ENCODE peak calls at places on chromosomes 2 and 18, in eight cellular contexts. One of them, this sample, is unnamed.
A peak's percentile ranks its signal among the peaks of the same experiment; 100 is the strongest.

GRCh38 chr2:35933031-35933430 is 422.5 kb upstream of the CRIM1 start:
- DNase-seq in aorta: no peak
- DNase-seq in GM23248: peak; percentile 9
- DNase-seq in colonic mucosa: no peak
- DNase-seq in fibroblast of lung: peak; percentile 1
- DNase-seq in right cardiac atrium: no peak
- DNase-seq in cardiac muscle cell: no peak
- DNase-seq in upper lobe of left lung: no peak
- DNase-seq in this sample: no peak

GRCh38 chr2:195472835-195473234 is 184.2 kb upstream of the SLC39A10 start:
- DNase-seq in aorta: no peak
- DNase-seq in GM23248: no peak
- DNase-seq in colonic mucosa: no peak
- DNase-seq in fibroblast of lung: no peak
- DNase-seq in right cardiac atrium: no peak
- DNase-seq in cardiac muscle cell: no peak
- DNase-seq in upper lobe of left lung: no peak
- DNase-seq in this sample: no peak

GRCh38 chr2:204713211-204713610 is 167.9 kb downstream of the PARD3B start:
- DNase-seq in aorta: no peak
- DNase-seq in GM23248: no peak
- DNase-seq in colonic mucosa: no peak
- DNase-seq in fibroblast of lung: no peak
- DNase-seq in right cardiac atrium: no peak
- DNase-seq in cardiac muscle cell: no peak
- DNase-seq in upper lobe of left lung: no peak
- DNase-seq in this sample: no peak

GRCh38 chr18:57837917-57838548 is 34.9 kb upstream of the ATP8B1 start:
- DNase-seq in aorta: no peak
- DNase-seq in GM23248: no peak
- DNase-seq in colonic mucosa: no peak
- DNase-seq in fibroblast of lung: peak; percentile 70
- DNase-seq in right cardiac atrium: no peak
- DNase-seq in cardiac muscle cell: peak; percentile 54
- DNase-seq in upper lobe of left lung: no peak
- DNase-seq in this sample: no peak

GRCh38 chr18:75477913-75478312 is 50.4 kb upstream of the SMIM21 start:
- DNase-seq in aorta: no peak
- DNase-seq in GM23248: peak; percentile 15
- DNase-seq in colonic mucosa: no peak
- DNase-seq in fibroblast of lung: peak; percentile 51
- DNase-seq in right cardiac atrium: no peak
- DNase-seq in cardiac muscle cell: peak; percentile 36
- DNase-seq in upper lobe of left lung: no peak
- DNase-seq in this sample: no peak

GRCh38 chr2:156486175-156486574 is 50.0 kb downstream of the GPD2 start:
- DNase-seq in aorta: no peak
- DNase-seq in GM23248: no peak
- DNase-seq in colonic mucosa: no peak
- DNase-seq in fibroblast of lung: peak; percentile 58
- DNase-seq in right cardiac atrium: no peak
- DNase-seq in cardiac muscle cell: no peak
- DNase-seq in upper lobe of left lung: no peak
- DNase-seq in this sample: no peak

GRCh38 chr2:73841912-73842738 is 13.4 kb downstream of the STAMBP start:
- DNase-seq in aorta: no peak
- DNase-seq in GM23248: no peak
- DNase-seq in colonic mucosa: peak; percentile 60
- DNase-seq in fibroblast of lung: no peak
- DNase-seq in right cardiac atrium: no peak
- DNase-seq in cardiac muscle cell: no peak
- DNase-seq in upper lobe of left lung: no peak
- DNase-seq in this sample: no peak

GRCh38 chr2:134122610-134123009 is 131.3 kb upstream of the MGAT5 start:
- DNase-seq in aorta: no peak
- DNase-seq in GM23248: no peak
- DNase-seq in colonic mucosa: no peak
- DNase-seq in fibroblast of lung: no peak
- DNase-seq in right cardiac atrium: no peak
- DNase-seq in cardiac muscle cell: no peak
- DNase-seq in upper lobe of left lung: no peak
- DNase-seq in this sample: no peak

GRCh38 chr2:41990688-41991087 is 57.1 kb upstream of the PKDCC start:
- DNase-seq in aorta: no peak
- DNase-seq in GM23248: peak; percentile 60
- DNase-seq in colonic mucosa: no peak
- DNase-seq in fibroblast of lung: peak; percentile 82
- DNase-seq in right cardiac atrium: no peak
- DNase-seq in cardiac muscle cell: peak; percentile 73
- DNase-seq in upper lobe of left lung: no peak
- DNase-seq in this sample: no peak

GRCh38 chr18:75066936-75067335 is 142.0 kb downstream of the PTGR3 start:
- DNase-seq in aorta: no peak
- DNase-seq in GM23248: no peak
- DNase-seq in colonic mucosa: no peak
- DNase-seq in fibroblast of lung: no peak
- DNase-seq in right cardiac atrium: no peak
- DNase-seq in cardiac muscle cell: no peak
- DNase-seq in upper lobe of left lung: no peak
- DNase-seq in this sample: no peak

GRCh38 chr2:206212673-206213513 is 53.2 kb downstream of the EEF1B2 start:
- DNase-seq in aorta: no peak
- DNase-seq in GM23248: peak; percentile 76
- DNase-seq in colonic mucosa: no peak
- DNase-seq in fibroblast of lung: peak; percentile 75
- DNase-seq in right cardiac atrium: no peak
- DNase-seq in cardiac muscle cell: peak; percentile 80
- DNase-seq in upper lobe of left lung: no peak
- DNase-seq in this sample: no peak

GRCh38 chr18:10205136-10205535 is 249.3 kb upstream of the APCDD1 start:
- DNase-seq in aorta: no peak
- DNase-seq in GM23248: no peak
- DNase-seq in colonic mucosa: no peak
- DNase-seq in fibroblast of lung: peak; percentile 73
- DNase-seq in right cardiac atrium: peak; percentile 42
- DNase-seq in cardiac muscle cell: peak; percentile 40
- DNase-seq in upper lobe of left lung: no peak
- DNase-seq in this sample: no peak

GRCh38 chr2:143229411-143229810 is 100.2 kb downstream of the ARHGAP15 start:
- DNase-seq in aorta: no peak
- DNase-seq in GM23248: no peak
- DNase-seq in colonic mucosa: no peak
- DNase-seq in fibroblast of lung: no peak
- DNase-seq in right cardiac atrium: no peak
- DNase-seq in cardiac muscle cell: no peak
- DNase-seq in upper lobe of left lung: no peak
- DNase-seq in this sample: no peak

GRCh38 chr2:240873805-240874714 is 5.4 kb downstream of the AGXT start:
- DNase-seq in aorta: no peak
- DNase-seq in GM23248: no peak
- DNase-seq in colonic mucosa: peak; percentile 71
- DNase-seq in fibroblast of lung: peak; percentile 12
- DNase-seq in right cardiac atrium: no peak
- DNase-seq in cardiac muscle cell: peak; percentile 28
- DNase-seq in upper lobe of left lung: peak; percentile 62
- DNase-seq in this sample: peak; percentile 61

GRCh38 chr2:96541326-96541725 is 4.8 kb downstream of the ARID5A start:
- DNase-seq in aorta: no peak
- DNase-seq in GM23248: peak; percentile 86
- DNase-seq in colonic mucosa: no peak
- DNase-seq in fibroblast of lung: no peak
- DNase-seq in right cardiac atrium: no peak
- DNase-seq in cardiac muscle cell: no peak
- DNase-seq in upper lobe of left lung: no peak
- DNase-seq in this sample: no peak

GRCh38 chr2:172106128-172106961 is 3.6 kb upstream of the DLX2 start:
- DNase-seq in aorta: no peak
- DNase-seq in GM23248: peak; percentile 79
- DNase-seq in colonic mucosa: no peak
- DNase-seq in fibroblast of lung: peak; percentile 32
- DNase-seq in right cardiac atrium: no peak
- DNase-seq in cardiac muscle cell: peak; percentile 48
- DNase-seq in upper lobe of left lung: peak; percentile 77
- DNase-seq in this sample: no peak

GRCh38 chr2:151159109-151159690 is 102.5 kb downstream of the RBM43 start:
- DNase-seq in aorta: no peak
- DNase-seq in GM23248: no peak
- DNase-seq in colonic mucosa: no peak
- DNase-seq in fibroblast of lung: peak; percentile 42
- DNase-seq in right cardiac atrium: no peak
- DNase-seq in cardiac muscle cell: no peak
- DNase-seq in upper lobe of left lung: no peak
- DNase-seq in this sample: no peak

GRCh38 chr2:6780765-6781274 is 84.9 kb downstream of the CMPK2 start:
- DNase-seq in aorta: no peak
- DNase-seq in GM23248: peak; percentile 36
- DNase-seq in colonic mucosa: peak; percentile 23
- DNase-seq in fibroblast of lung: peak; percentile 11
- DNase-seq in right cardiac atrium: peak; percentile 39
- DNase-seq in cardiac muscle cell: peak; percentile 18
- DNase-seq in upper lobe of left lung: no peak
- DNase-seq in this sample: peak; percentile 10

GRCh38 chr2:36620321-36620720 is 22.4 kb upstream of the FEZ2 start:
- DNase-seq in aorta: no peak
- DNase-seq in GM23248: no peak
- DNase-seq in colonic mucosa: no peak
- DNase-seq in fibroblast of lung: no peak
- DNase-seq in right cardiac atrium: no peak
- DNase-seq in cardiac muscle cell: no peak
- DNase-seq in upper lobe of left lung: no peak
- DNase-seq in this sample: no peak

DNA sequence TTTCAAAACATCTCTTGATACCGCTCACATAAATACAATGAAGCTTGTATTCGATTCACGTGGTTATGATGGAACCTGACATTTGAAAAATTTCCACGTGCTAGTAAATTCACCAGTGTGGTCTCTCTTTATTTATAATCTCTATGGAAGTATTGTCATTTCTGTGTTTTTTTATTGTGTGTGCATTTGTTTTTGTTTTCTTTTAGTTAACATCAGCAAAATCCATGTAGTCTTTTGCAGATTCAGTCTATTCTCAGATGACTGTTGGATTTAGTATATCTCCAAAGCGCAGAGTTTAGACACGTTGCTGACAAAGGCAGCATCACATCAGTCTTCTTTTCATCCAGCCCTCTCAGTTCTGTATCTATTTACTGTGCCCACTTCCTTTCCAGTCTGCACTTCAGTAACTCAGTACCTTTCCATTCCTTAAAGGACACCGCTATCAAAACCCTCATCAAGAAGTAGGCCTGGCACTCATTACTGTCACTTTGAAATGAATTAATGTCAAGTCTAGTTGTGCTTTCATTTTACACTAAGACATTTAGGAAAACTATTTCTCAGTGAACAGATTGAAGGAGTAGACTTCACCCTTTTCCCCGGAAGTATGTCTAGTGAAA is 506.6 kb upstream of the ZEB2 start:
- DNase-seq in aorta: no peak
- DNase-seq in GM23248: no peak
- DNase-seq in colonic mucosa: no peak
- DNase-seq in fibroblast of lung: no peak
- DNase-seq in right cardiac atrium: no peak
- DNase-seq in cardiac muscle cell: no peak
- DNase-seq in upper lobe of left lung: no peak
- DNase-seq in this sample: no peak
- H3K27ac ChIP-seq in aorta: no peak overlapping the region
- H3K27ac ChIP-seq in GM23248: no peak overlapping the region
- H3K27ac ChIP-seq in colonic mucosa: no peak overlapping the region
- H3K27ac ChIP-seq in fibroblast of lung: peak overlapping the region; percentile 22
- H3K27ac ChIP-seq in right cardiac atrium: no peak overlapping the region
- H3K27ac ChIP-seq in cardiac muscle cell: no peak overlapping the region
- H3K27ac ChIP-seq in upper lobe of left lung: no peak overlapping the region
- H3K27ac ChIP-seq in this sample: no peak overlapping the region

DNA sequence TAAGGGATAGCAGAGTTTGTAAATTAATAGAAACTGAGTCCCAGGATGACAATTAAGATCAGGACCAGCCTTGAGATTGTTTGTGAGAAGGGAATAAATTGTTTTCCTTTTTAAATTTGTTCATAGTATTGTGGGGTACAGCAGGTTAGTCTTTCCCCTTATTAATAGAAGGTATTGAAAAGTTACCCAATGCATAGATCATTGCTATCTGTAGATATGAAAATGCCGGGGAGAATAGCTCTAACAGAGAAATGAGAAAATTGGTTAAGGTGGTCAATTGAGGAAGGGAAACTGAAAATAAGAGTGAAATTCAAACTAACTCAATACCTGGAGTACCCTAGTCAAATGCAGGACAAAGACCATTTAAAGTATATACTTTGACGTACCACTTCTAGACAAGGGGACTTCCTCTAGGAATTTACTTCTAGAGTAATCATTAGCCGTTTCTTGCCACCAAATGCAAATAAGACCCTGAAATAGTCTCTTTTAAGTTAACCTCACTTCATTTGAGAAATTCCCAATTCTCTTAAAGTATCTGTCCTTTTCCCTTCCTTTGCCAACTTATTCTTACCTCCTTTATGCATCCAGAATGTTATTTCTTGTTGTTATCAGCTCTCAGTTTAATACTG is 1224.4 kb upstream of the LRRTM1 start:
- DNase-seq in aorta: no peak
- DNase-seq in GM23248: no peak
- DNase-seq in colonic mucosa: no peak
- DNase-seq in fibroblast of lung: no peak
- DNase-seq in right cardiac atrium: no peak
- DNase-seq in cardiac muscle cell: no peak
- DNase-seq in upper lobe of left lung: no peak
- DNase-seq in this sample: no peak
- H3K9me3 ChIP-seq in aorta: no peaks in the 10 kb centered on the region
- H3K9me3 ChIP-seq in GM23248: no peaks in the 10 kb centered on the region
- H3K9me3 ChIP-seq in colonic mucosa: no peaks in the 10 kb centered on the region
- H3K9me3 ChIP-seq in fibroblast of lung: no peaks in the 10 kb centered on the region
- H3K9me3 ChIP-seq in right cardiac atrium: no peaks in the 10 kb centered on the region
- H3K9me3 ChIP-seq in cardiac muscle cell: no peaks in the 10 kb centered on the region
- H3K9me3 ChIP-seq in upper lobe of left lung: no peaks in the 10 kb centered on the region
- H3K9me3 ChIP-seq in this sample: no peaks in the 10 kb centered on the region

GRCh38 chr18:54684786-54685185 is 93.7 kb downstream of the DYNAP start:
- DNase-seq in aorta: no peak
- DNase-seq in GM23248: no peak
- DNase-seq in colonic mucosa: no peak
- DNase-seq in fibroblast of lung: peak; percentile 72
- DNase-seq in right cardiac atrium: peak; percentile 15
- DNase-seq in cardiac muscle cell: peak; percentile 73
- DNase-seq in upper lobe of left lung: no peak
- DNase-seq in this sample: no peak

GRCh38 chr18:54675076-54675475 is 84.0 kb downstream of the DYNAP start:
- DNase-seq in aorta: no peak
- DNase-seq in GM23248: no peak
- DNase-seq in colonic mucosa: no peak
- DNase-seq in fibroblast of lung: no peak
- DNase-seq in right cardiac atrium: no peak
- DNase-seq in cardiac muscle cell: no peak
- DNase-seq in upper lobe of left lung: no peak
- DNase-seq in this sample: no peak

GRCh38 chr18:54679318-54680149 is 88.5 kb downstream of the DYNAP start:
- DNase-seq in aorta: no peak
- DNase-seq in GM23248: peak; percentile 82
- DNase-seq in colonic mucosa: peak; percentile 25
- DNase-seq in fibroblast of lung: peak; percentile 78
- DNase-seq in right cardiac atrium: no peak
- DNase-seq in cardiac muscle cell: peak; percentile 90
- DNase-seq in upper lobe of left lung: no peak
- DNase-seq in this sample: peak; percentile 18
- H3K4me3 ChIP-seq in aorta: no peak overlapping the region
- H3K4me3 ChIP-seq in GM23248: no peak overlapping the region
- H3K4me3 ChIP-seq in colonic mucosa: no peak overlapping the region
- H3K4me3 ChIP-seq in fibroblast of lung: no peak overlapping the region
- H3K4me3 ChIP-seq in right cardiac atrium: no peak overlapping the region
- H3K4me3 ChIP-seq in cardiac muscle cell: no peak overlapping the region
- H3K4me3 ChIP-seq in upper lobe of left lung: no peak overlapping the region
- H3K4me3 ChIP-seq in this sample: no peak overlapping the region

GRCh38 chr2:217875556-217876252 is 127.1 kb downstream of the TNS1 start:
- DNase-seq in aorta: peak; percentile 56
- DNase-seq in GM23248: peak; percentile 83
- DNase-seq in colonic mucosa: no peak
- DNase-seq in fibroblast of lung: no peak
- DNase-seq in right cardiac atrium: no peak
- DNase-seq in cardiac muscle cell: no peak
- DNase-seq in upper lobe of left lung: no peak
- DNase-seq in this sample: no peak
- H3K27ac ChIP-seq in aorta: peak overlapping the region; percentile 33
- H3K27ac ChIP-seq in GM23248: peak overlapping the region; percentile 87
- H3K27ac ChIP-seq in colonic mucosa: no peak overlapping the region
- H3K27ac ChIP-seq in fibroblast of lung: no peak overlapping the region
- H3K27ac ChIP-seq in right cardiac atrium: no peak overlapping the region
- H3K27ac ChIP-seq in cardiac muscle cell: no peak overlapping the region
- H3K27ac ChIP-seq in upper lobe of left lung: peak overlapping the region; percentile 49
- H3K27ac ChIP-seq in this sample: no peak overlapping the region